ENCODE peak calls at places on chromosomes 3 and 15, in ten cellular contexts. One of them, this sample, is unnamed.

GRCh38 chr3:31377045-31377642 is 155.6 kb upstream of the STT3B start:
- DNase-seq in BE2C: no peak
- DNase-seq in GM23338: no peak
- DNase-seq in psoas muscle: no peak
- DNase-seq in heart left ventricle: no peak
- DNase-seq in prostate gland: no peak
- DNase-seq in breast epithelium: no peak
- DNase-seq in kidney epithelial cell: peak
- DNase-seq in Panc1: peak
- DNase-seq in GM12878: no peak
- DNase-seq in this sample: no peak

GRCh38 chr3:196044513-196044912 is 37.4 kb downstream of the TFRC start:
- DNase-seq in GM12878: no peak
- DNase-seq in kidney epithelial cell: no peak
- DNase-seq in psoas muscle: no peak
- DNase-seq in heart left ventricle: no peak
- DNase-seq in prostate gland: no peak
- DNase-seq in breast epithelium: no peak
- DNase-seq in BE2C: no peak
- DNase-seq in Panc1: no peak
- DNase-seq in GM23338: no peak
- DNase-seq in this sample: no peak

GRCh38 chr3:111076732-111077131 is 5.1 kb downstream of the NECTIN3 start:
- DNase-seq in prostate gland: no peak
- DNase-seq in kidney epithelial cell: no peak
- DNase-seq in psoas muscle: no peak
- DNase-seq in BE2C: no peak
- DNase-seq in Panc1: no peak
- DNase-seq in GM23338: no peak
- DNase-seq in GM12878: no peak
- DNase-seq in heart left ventricle: no peak
- DNase-seq in breast epithelium: no peak
- DNase-seq in this sample: no peak

GRCh38 chr3:175940881-175941280 is 1081.7 kb downstream of the NAALADL2 start:
- DNase-seq in Panc1: no peak
- DNase-seq in heart left ventricle: no peak
- DNase-seq in psoas muscle: no peak
- DNase-seq in prostate gland: no peak
- DNase-seq in GM12878: no peak
- DNase-seq in GM23338: peak
- DNase-seq in breast epithelium: no peak
- DNase-seq in kidney epithelial cell: no peak
- DNase-seq in BE2C: peak
- DNase-seq in this sample: peak

GRCh38 chr3:114519415-114519814 is 225.6 kb downstream of the TIGIT start:
- DNase-seq in GM23338: peak
- DNase-seq in heart left ventricle: no peak
- DNase-seq in GM12878: peak
- DNase-seq in prostate gland: peak
- DNase-seq in kidney epithelial cell: peak
- DNase-seq in psoas muscle: peak
- DNase-seq in Panc1: no peak
- DNase-seq in breast epithelium: no peak
- DNase-seq in BE2C: peak
- DNase-seq in this sample: peak

GRCh38 chr3:132029182-132029902 is 5.5 kb downstream of the CPNE4 start:
- DNase-seq in Panc1: peak
- DNase-seq in prostate gland: peak
- DNase-seq in breast epithelium: peak
- DNase-seq in heart left ventricle: peak
- DNase-seq in kidney epithelial cell: no peak
- DNase-seq in GM23338: peak
- DNase-seq in GM12878: no peak
- DNase-seq in BE2C: peak
- DNase-seq in psoas muscle: peak
- DNase-seq in this sample: peak

GRCh38 chr3:30693470-30694120 is 87.2 kb downstream of the TGFBR2 start:
- DNase-seq in prostate gland: peak
- DNase-seq in BE2C: peak
- DNase-seq in GM12878: peak
- DNase-seq in heart left ventricle: peak
- DNase-seq in GM23338: peak
- DNase-seq in Panc1: peak
- DNase-seq in kidney epithelial cell: peak
- DNase-seq in psoas muscle: no peak
- DNase-seq in breast epithelium: peak
- DNase-seq in this sample: peak

GRCh38 chr3:88005066-88005465 is 53.7 kb downstream of the CGGBP1 start:
- DNase-seq in heart left ventricle: no peak
- DNase-seq in BE2C: no peak
- DNase-seq in psoas muscle: no peak
- DNase-seq in kidney epithelial cell: peak
- DNase-seq in prostate gland: no peak
- DNase-seq in GM12878: no peak
- DNase-seq in GM23338: peak
- DNase-seq in Panc1: no peak
- DNase-seq in breast epithelium: no peak
- DNase-seq in this sample: peak

GRCh38 chr3:127822836-127823589 is 698 bp upstream of the MGLL start:
- DNase-seq in heart left ventricle: peak
- DNase-seq in GM12878: no peak
- DNase-seq in psoas muscle: peak
- DNase-seq in GM23338: peak
- DNase-seq in BE2C: peak
- DNase-seq in Panc1: no peak
- DNase-seq in prostate gland: no peak
- DNase-seq in kidney epithelial cell: no peak
- DNase-seq in breast epithelium: no peak
- DNase-seq in this sample: no peak

GRCh38 chr3:174329321-174329720 is 529.8 kb upstream of the NAALADL2 start:
- DNase-seq in kidney epithelial cell: no peak
- DNase-seq in GM12878: no peak
- DNase-seq in heart left ventricle: no peak
- DNase-seq in BE2C: no peak
- DNase-seq in GM23338: no peak
- DNase-seq in Panc1: no peak
- DNase-seq in psoas muscle: no peak
- DNase-seq in breast epithelium: no peak
- DNase-seq in prostate gland: no peak
- DNase-seq in this sample: no peak
- H3K4me3 ChIP-seq in kidney epithelial cell: no peak
- H3K4me3 ChIP-seq in GM12878: no peak
- H3K4me3 ChIP-seq in heart left ventricle: no peak
- H3K4me3 ChIP-seq in BE2C: no peak
- H3K4me3 ChIP-seq in GM23338: no peak
- H3K4me3 ChIP-seq in Panc1: no peak
- H3K4me3 ChIP-seq in psoas muscle: no peak
- H3K4me3 ChIP-seq in breast epithelium: no peak
- H3K4me3 ChIP-seq in prostate gland: no peak
- H3K4me3 ChIP-seq in this sample: no peak

GRCh38 chr3:120177907-120178306 is 83.7 kb upstream of the GSK3B start:
- DNase-seq in psoas muscle: no peak
- DNase-seq in GM23338: peak
- DNase-seq in heart left ventricle: no peak
- DNase-seq in kidney epithelial cell: no peak
- DNase-seq in GM12878: no peak
- DNase-seq in Panc1: no peak
- DNase-seq in prostate gland: no peak
- DNase-seq in breast epithelium: no peak
- DNase-seq in BE2C: no peak
- DNase-seq in this sample: no peak
- H3K4me3 ChIP-seq in psoas muscle: no peak
- H3K4me3 ChIP-seq in GM23338: no peak
- H3K4me3 ChIP-seq in heart left ventricle: no peak
- H3K4me3 ChIP-seq in kidney epithelial cell: no peak
- H3K4me3 ChIP-seq in GM12878: no peak
- H3K4me3 ChIP-seq in Panc1: no peak
- H3K4me3 ChIP-seq in prostate gland: no peak
- H3K4me3 ChIP-seq in breast epithelium: no peak
- H3K4me3 ChIP-seq in BE2C: no peak
- H3K4me3 ChIP-seq in this sample: no peak

GRCh38 chr3:134665243-134665642 is 14.4 kb upstream of the KY start:
- DNase-seq in Panc1: no peak
- DNase-seq in BE2C: no peak
- DNase-seq in kidney epithelial cell: no peak
- DNase-seq in heart left ventricle: peak
- DNase-seq in GM12878: no peak
- DNase-seq in breast epithelium: no peak
- DNase-seq in prostate gland: no peak
- DNase-seq in GM23338: no peak
- DNase-seq in psoas muscle: peak
- DNase-seq in this sample: no peak
- H3K4me3 ChIP-seq in Panc1: no peak
- H3K4me3 ChIP-seq in BE2C: no peak
- H3K4me3 ChIP-seq in kidney epithelial cell: no peak
- H3K4me3 ChIP-seq in heart left ventricle: no peak
- H3K4me3 ChIP-seq in GM12878: no peak
- H3K4me3 ChIP-seq in breast epithelium: no peak
- H3K4me3 ChIP-seq in prostate gland: no peak
- H3K4me3 ChIP-seq in GM23338: no peak
- H3K4me3 ChIP-seq in psoas muscle: no peak
- H3K4me3 ChIP-seq in this sample: no peak

DNA sequence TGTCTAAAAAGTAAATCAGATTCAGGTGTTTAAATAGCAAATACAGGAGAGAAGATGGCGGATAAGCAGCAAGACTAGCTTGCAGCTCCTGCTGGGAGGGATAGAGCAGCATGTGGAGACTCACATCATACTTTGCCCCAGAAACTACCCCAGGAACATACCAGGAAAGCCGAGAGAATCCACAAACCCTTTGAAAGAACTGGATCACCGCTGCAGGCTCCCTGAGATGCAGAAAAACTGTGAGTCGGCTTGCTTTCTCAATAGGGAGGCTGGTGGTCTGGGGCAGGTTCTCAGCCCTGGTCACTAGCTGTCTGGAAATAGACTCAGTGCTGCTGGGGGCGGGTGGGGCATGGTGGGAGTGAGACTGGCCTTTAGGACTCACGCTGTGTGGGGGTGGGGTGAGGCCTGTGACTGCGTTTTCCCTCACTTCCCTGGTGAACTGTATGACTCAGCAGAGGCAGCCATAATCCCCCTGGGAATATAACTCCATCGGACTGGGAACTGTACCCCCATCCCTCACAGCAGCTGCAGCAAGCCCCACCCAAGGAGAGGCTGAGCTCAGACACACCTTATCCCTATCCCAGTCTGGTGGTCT is 142.8 kb downstream of the CNTN6 start:
- DNase-seq in psoas muscle: no peak
- DNase-seq in prostate gland: no peak
- DNase-seq in heart left ventricle: no peak
- DNase-seq in kidney epithelial cell: no peak
- DNase-seq in BE2C: peak
- DNase-seq in Panc1: no peak
- DNase-seq in breast epithelium: no peak
- DNase-seq in GM12878: no peak
- DNase-seq in GM23338: peak
- DNase-seq in this sample: no peak
- H3K4me3 ChIP-seq in psoas muscle: no peak
- H3K4me3 ChIP-seq in prostate gland: no peak
- H3K4me3 ChIP-seq in heart left ventricle: no peak
- H3K4me3 ChIP-seq in kidney epithelial cell: no peak
- H3K4me3 ChIP-seq in BE2C: no peak
- H3K4me3 ChIP-seq in Panc1: no peak
- H3K4me3 ChIP-seq in breast epithelium: no peak
- H3K4me3 ChIP-seq in GM12878: no peak
- H3K4me3 ChIP-seq in GM23338: no peak
- H3K4me3 ChIP-seq in this sample: no peak

GRCh38 chr15:40342421-40343313 is 1.9 kb upstream of the CCDC9B start:
- DNase-seq in psoas muscle: no peak
- DNase-seq in kidney epithelial cell: no peak
- DNase-seq in breast epithelium: no peak
- DNase-seq in BE2C: no peak
- DNase-seq in prostate gland: no peak
- DNase-seq in Panc1: no peak
- DNase-seq in heart left ventricle: peak
- DNase-seq in GM12878: no peak
- DNase-seq in GM23338: no peak
- DNase-seq in this sample: no peak

GRCh38 chr15:40340038-40340739 is 550 bp downstream of the CCDC9B start:
- DNase-seq in heart left ventricle: peak
- DNase-seq in kidney epithelial cell: no peak
- DNase-seq in BE2C: peak
- DNase-seq in GM23338: no peak
- DNase-seq in prostate gland: peak
- DNase-seq in breast epithelium: no peak
- DNase-seq in GM12878: no peak
- DNase-seq in Panc1: no peak
- DNase-seq in psoas muscle: peak
- DNase-seq in this sample: peak

GRCh38 chr15:40338921-40339620 is 1.7 kb downstream of the CCDC9B start:
- DNase-seq in Panc1: no peak
- DNase-seq in breast epithelium: peak
- DNase-seq in heart left ventricle: peak
- DNase-seq in GM12878: no peak
- DNase-seq in GM23338: no peak
- DNase-seq in prostate gland: no peak
- DNase-seq in BE2C: no peak
- DNase-seq in psoas muscle: peak
- DNase-seq in kidney epithelial cell: peak
- DNase-seq in this sample: no peak

GRCh38 chr15:40339621-40339945 is 1.2 kb downstream of the CCDC9B start:
- DNase-seq in prostate gland: no peak
- DNase-seq in kidney epithelial cell: no peak
- DNase-seq in GM12878: no peak
- DNase-seq in GM23338: peak
- DNase-seq in BE2C: peak
- DNase-seq in heart left ventricle: peak
- DNase-seq in Panc1: no peak
- DNase-seq in breast epithelium: no peak
- DNase-seq in psoas muscle: no peak
- DNase-seq in this sample: no peak

GRCh38 chr15:40340740-40341400 is at the start of gene CCDC9B:
- DNase-seq in heart left ventricle: peak
- DNase-seq in Panc1: no peak
- DNase-seq in GM12878: no peak
- DNase-seq in psoas muscle: peak
- DNase-seq in BE2C: peak
- DNase-seq in breast epithelium: peak
- DNase-seq in prostate gland: peak
- DNase-seq in GM23338: no peak
- DNase-seq in kidney epithelial cell: peak
- DNase-seq in this sample: peak
- H3K4me3 ChIP-seq in heart left ventricle: peak
- H3K4me3 ChIP-seq in Panc1: peak
- H3K4me3 ChIP-seq in GM12878: no peak
- H3K4me3 ChIP-seq in psoas muscle: peak
- H3K4me3 ChIP-seq in BE2C: peak
- H3K4me3 ChIP-seq in breast epithelium: peak
- H3K4me3 ChIP-seq in prostate gland: peak
- H3K4me3 ChIP-seq in GM23338: no peak
- H3K4me3 ChIP-seq in kidney epithelial cell: peak
- H3K4me3 ChIP-seq in this sample: peak

GRCh38 chr15:100340721-100341661 is 784 bp downstream of the ADAMTS17 start:
- DNase-seq in GM23338: peak
- DNase-seq in BE2C: no peak
- DNase-seq in psoas muscle: peak
- DNase-seq in kidney epithelial cell: no peak
- DNase-seq in GM12878: no peak
- DNase-seq in prostate gland: no peak
- DNase-seq in heart left ventricle: no peak
- DNase-seq in breast epithelium: no peak
- DNase-seq in Panc1: no peak
- DNase-seq in this sample: no peak
- H3K4me3 ChIP-seq in GM23338: peak
- H3K4me3 ChIP-seq in BE2C: peak
- H3K4me3 ChIP-seq in psoas muscle: peak
- H3K4me3 ChIP-seq in kidney epithelial cell: peak
- H3K4me3 ChIP-seq in GM12878: no peak
- H3K4me3 ChIP-seq in prostate gland: peak
- H3K4me3 ChIP-seq in heart left ventricle: peak
- H3K4me3 ChIP-seq in breast epithelium: peak
- H3K4me3 ChIP-seq in Panc1: peak
- H3K4me3 ChIP-seq in this sample: peak

GRCh38 chr3:177329854-177330253 is 132.6 kb upstream of the TBL1XR1 start:
- DNase-seq in GM23338: no peak
- DNase-seq in breast epithelium: peak
- DNase-seq in kidney epithelial cell: no peak
- DNase-seq in GM12878: no peak
- DNase-seq in prostate gland: no peak
- DNase-seq in heart left ventricle: no peak
- DNase-seq in psoas muscle: no peak
- DNase-seq in BE2C: no peak
- DNase-seq in Panc1: no peak
- DNase-seq in this sample: no peak
- H3K4me3 ChIP-seq in GM23338: no peak
- H3K4me3 ChIP-seq in breast epithelium: no peak
- H3K4me3 ChIP-seq in kidney epithelial cell: no peak
- H3K4me3 ChIP-seq in GM12878: no peak
- H3K4me3 ChIP-seq in prostate gland: no peak
- H3K4me3 ChIP-seq in heart left ventricle: no peak
- H3K4me3 ChIP-seq in psoas muscle: no peak
- H3K4me3 ChIP-seq in BE2C: no peak
- H3K4me3 ChIP-seq in Panc1: no peak
- H3K4me3 ChIP-seq in this sample: no peak